ENCODE peak calls at places on chromosomes 1 and 21, in four cellular contexts. One of them, this sample, is unnamed.

GRCh38 chr1:11413907-11414495 is 65.0 kb upstream of the DISP3 start:
- DNase-seq in lower lobe of right lung: no peak
- DNase-seq in suprapubic skin: no peak
- DNase-seq in neural progenitor cell: peak; percentile 85
- DNase-seq in this sample: no peak

GRCh38 chr1:46027788-46028573 is 104.4 kb downstream of the PIK3R3 start:
- DNase-seq in lower lobe of right lung: no peak
- DNase-seq in suprapubic skin: no peak
- DNase-seq in neural progenitor cell: no peak
- DNase-seq in this sample: no peak

GRCh38 chr1:6922096-6922931 is 137.1 kb downstream of the CAMTA1 start:
- DNase-seq in lower lobe of right lung: no peak
- DNase-seq in suprapubic skin: no peak
- DNase-seq in neural progenitor cell: peak; percentile 29
- DNase-seq in this sample: no peak

GRCh38 chr1:215660259-215660658 is 93.2 kb downstream of the KCTD3 start:
- DNase-seq in lower lobe of right lung: no peak
- DNase-seq in suprapubic skin: no peak
- DNase-seq in neural progenitor cell: no peak
- DNase-seq in this sample: no peak

GRCh38 chr1:68506386-68506785 is 9.5 kb upstream of the DEPDC1 start:
- DNase-seq in lower lobe of right lung: no peak
- DNase-seq in suprapubic skin: no peak
- DNase-seq in neural progenitor cell: no peak
- DNase-seq in this sample: no peak

GRCh38 chr1:236854602-236854978 is 59.5 kb downstream of the MTR start:
- DNase-seq in lower lobe of right lung: no peak
- DNase-seq in suprapubic skin: no peak
- DNase-seq in neural progenitor cell: no peak
- DNase-seq in this sample: no peak

GRCh38 chr1:31856140-31856539 is 40.3 kb upstream of the SPOCD1 start:
- DNase-seq in lower lobe of right lung: no peak
- DNase-seq in suprapubic skin: no peak
- DNase-seq in neural progenitor cell: no peak
- DNase-seq in this sample: no peak

GRCh38 chr21:44632067-44632466 is 5.1 kb upstream of the KRTAP10-10 start:
- DNase-seq in lower lobe of right lung: no peak
- DNase-seq in suprapubic skin: no peak
- DNase-seq in neural progenitor cell: no peak
- DNase-seq in this sample: no peak

GRCh38 chr21:42140196-42140934 is 69.2 kb downstream of the UMODL1 start:
- DNase-seq in lower lobe of right lung: peak; percentile 30
- DNase-seq in suprapubic skin: no peak
- DNase-seq in neural progenitor cell: no peak
- DNase-seq in this sample: no peak

GRCh38 chr1:99784143-99784542 is 17.7 kb upstream of the FRRS1 start:
- DNase-seq in lower lobe of right lung: no peak
- DNase-seq in suprapubic skin: no peak
- DNase-seq in neural progenitor cell: no peak
- DNase-seq in this sample: peak; percentile 45

GRCh38 chr1:89907669-89908293 is 86.9 kb downstream of the LRRC8D start:
- DNase-seq in lower lobe of right lung: no peak
- DNase-seq in suprapubic skin: no peak
- DNase-seq in neural progenitor cell: no peak
- DNase-seq in this sample: no peak

GRCh38 chr1:99535470-99536164 is 110.3 kb upstream of the PALMD start:
- DNase-seq in lower lobe of right lung: no peak
- DNase-seq in suprapubic skin: no peak
- DNase-seq in neural progenitor cell: no peak
- DNase-seq in this sample: no peak

GRCh38 chr21:42474982-42475381 is 21.0 kb downstream of the RSPH1 start:
- DNase-seq in lower lobe of right lung: no peak
- DNase-seq in suprapubic skin: no peak
- DNase-seq in neural progenitor cell: no peak
- DNase-seq in this sample: no peak

GRCh38 chr1:116754203-116754977 is at the start of gene CD2:
- DNase-seq in lower lobe of right lung: no peak
- DNase-seq in suprapubic skin: no peak
- DNase-seq in neural progenitor cell: no peak
- DNase-seq in this sample: no peak

GRCh38 chr1:61230523-61230922 is 148.2 kb downstream of the NFIA start:
- DNase-seq in lower lobe of right lung: no peak
- DNase-seq in suprapubic skin: no peak
- DNase-seq in neural progenitor cell: no peak
- DNase-seq in this sample: no peak

GRCh38 chr1:33131191-33131590 is 50.2 kb downstream of the AZIN2 start:
- DNase-seq in lower lobe of right lung: no peak
- DNase-seq in suprapubic skin: no peak
- DNase-seq in neural progenitor cell: no peak
- DNase-seq in this sample: no peak

GRCh38 chr21:32994305-32994704 is 31.4 kb upstream of the OLIG2 start:
- DNase-seq in lower lobe of right lung: no peak
- DNase-seq in suprapubic skin: no peak
- DNase-seq in neural progenitor cell: no peak
- DNase-seq in this sample: no peak

GRCh38 chr1:237183963-237184540 is 142.1 kb downstream of the RYR2 start:
- DNase-seq in lower lobe of right lung: no peak
- DNase-seq in suprapubic skin: no peak
- DNase-seq in neural progenitor cell: peak; percentile 11
- DNase-seq in this sample: no peak

GRCh38 chr21:25638634-25639166 is 358 bp upstream of the JAM2 start:
- DNase-seq in lower lobe of right lung: no peak
- DNase-seq in suprapubic skin: no peak
- DNase-seq in neural progenitor cell: no peak
- DNase-seq in this sample: no peak

GRCh38 chr1:66360285-66360724 is 173.6 kb upstream of the SGIP1 start:
- DNase-seq in lower lobe of right lung: no peak
- DNase-seq in suprapubic skin: no peak
- DNase-seq in neural progenitor cell: no peak
- DNase-seq in this sample: no peak

GRCh38 chr1:219279017-219279770 is 105.5 kb downstream of the LYPLAL1 start:
- DNase-seq in lower lobe of right lung: no peak
- DNase-seq in suprapubic skin: no peak
- DNase-seq in neural progenitor cell: no peak
- DNase-seq in this sample: no peak

GRCh38 chr1:3423245-3423829 is 31.1 kb upstream of the ARHGEF16 start:
- DNase-seq in lower lobe of right lung: peak; percentile 84
- DNase-seq in suprapubic skin: no peak
- DNase-seq in neural progenitor cell: no peak
- DNase-seq in this sample: no peak

GRCh38 chr1:61981870-61982660 is 212.6 kb upstream of the L1TD1 start:
- DNase-seq in lower lobe of right lung: no peak
- DNase-seq in suprapubic skin: no peak
- DNase-seq in neural progenitor cell: no peak
- DNase-seq in this sample: no peak

GRCh38 chr1:113178106-113178505 is 105.1 kb downstream of the LRIG2 start:
- DNase-seq in lower lobe of right lung: no peak
- DNase-seq in suprapubic skin: no peak
- DNase-seq in neural progenitor cell: no peak
- DNase-seq in this sample: no peak

GRCh38 chr21:32001390-32001789 is 128.6 kb downstream of the HUNK start:
- DNase-seq in lower lobe of right lung: no peak
- DNase-seq in suprapubic skin: no peak
- DNase-seq in neural progenitor cell: no peak
- DNase-seq in this sample: no peak

GRCh38 chr1:156828414-156829085 is 11.9 kb upstream of the SH2D2A start:
- DNase-seq in lower lobe of right lung: no peak
- DNase-seq in suprapubic skin: no peak
- DNase-seq in neural progenitor cell: no peak
- DNase-seq in this sample: no peak

GRCh38 chr1:63789856-63790605 is 16.2 kb downstream of the ROR1 start:
- DNase-seq in lower lobe of right lung: no peak
- DNase-seq in suprapubic skin: no peak
- DNase-seq in neural progenitor cell: peak; percentile 60
- DNase-seq in this sample: no peak
- TF ChIP-seq CTCF in lower lobe of right lung: no peak
- TF ChIP-seq CTCF in suprapubic skin: no peak
- TF ChIP-seq CTCF in neural progenitor cell: no peak
- TF ChIP-seq CTCF in this sample: no peak

DNA sequence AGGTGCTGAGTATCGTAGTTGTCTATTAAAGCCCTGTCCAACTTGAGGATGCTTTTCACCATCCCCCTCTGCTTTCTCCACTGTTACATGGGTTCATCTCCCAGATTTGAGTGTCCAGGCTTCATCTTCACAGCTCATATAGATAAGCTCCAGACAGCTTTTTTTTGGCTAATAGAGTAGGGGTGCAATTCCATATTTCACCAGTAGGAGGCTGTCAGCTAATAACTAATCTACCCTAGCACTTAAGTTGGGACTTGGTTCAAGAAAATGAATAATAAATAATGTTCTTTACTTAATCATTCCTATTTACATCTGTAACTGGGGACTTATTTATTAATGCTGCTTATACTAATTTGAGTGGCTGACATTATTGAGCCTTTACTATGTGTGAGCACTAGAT is 124.5 kb downstream of the IGSF21 start:
- DNase-seq in lower lobe of right lung: no peak
- DNase-seq in suprapubic skin: no peak
- DNase-seq in neural progenitor cell: no peak
- DNase-seq in this sample: no peak
- TF ChIP-seq CTCF in lower lobe of right lung: no peak
- TF ChIP-seq CTCF in suprapubic skin: no peak
- TF ChIP-seq CTCF in neural progenitor cell: peak; percentile 44
- TF ChIP-seq CTCF in this sample: no peak

DNA sequence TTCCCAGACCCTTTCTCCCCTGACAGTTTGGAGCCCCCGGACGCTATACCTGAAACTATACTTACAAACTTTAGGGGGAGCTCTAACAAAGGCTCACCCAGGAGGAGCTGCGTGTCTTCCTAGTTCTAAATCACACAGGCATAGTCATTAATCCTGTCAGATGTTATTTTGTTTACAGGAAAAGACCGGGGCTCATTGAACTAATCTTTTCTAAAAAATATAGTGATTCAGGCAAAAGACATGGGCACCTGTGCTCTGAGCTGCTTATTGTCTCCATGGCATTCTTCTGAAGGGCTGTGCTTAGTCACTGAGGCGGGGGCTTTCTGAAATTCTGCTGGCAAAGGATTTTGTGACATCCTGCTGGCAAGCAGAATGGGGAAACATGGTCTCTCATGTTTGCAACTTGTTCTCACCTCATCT is 1577.0 kb downstream of the NCAM2 start:
- DNase-seq in lower lobe of right lung: no peak
- DNase-seq in suprapubic skin: no peak
- DNase-seq in neural progenitor cell: peak; percentile 71
- DNase-seq in this sample: no peak
- TF ChIP-seq CTCF in lower lobe of right lung: peak; percentile 13
- TF ChIP-seq CTCF in suprapubic skin: no peak
- TF ChIP-seq CTCF in neural progenitor cell: peak; percentile 75
- TF ChIP-seq CTCF in this sample: peak; percentile 20

DNA sequence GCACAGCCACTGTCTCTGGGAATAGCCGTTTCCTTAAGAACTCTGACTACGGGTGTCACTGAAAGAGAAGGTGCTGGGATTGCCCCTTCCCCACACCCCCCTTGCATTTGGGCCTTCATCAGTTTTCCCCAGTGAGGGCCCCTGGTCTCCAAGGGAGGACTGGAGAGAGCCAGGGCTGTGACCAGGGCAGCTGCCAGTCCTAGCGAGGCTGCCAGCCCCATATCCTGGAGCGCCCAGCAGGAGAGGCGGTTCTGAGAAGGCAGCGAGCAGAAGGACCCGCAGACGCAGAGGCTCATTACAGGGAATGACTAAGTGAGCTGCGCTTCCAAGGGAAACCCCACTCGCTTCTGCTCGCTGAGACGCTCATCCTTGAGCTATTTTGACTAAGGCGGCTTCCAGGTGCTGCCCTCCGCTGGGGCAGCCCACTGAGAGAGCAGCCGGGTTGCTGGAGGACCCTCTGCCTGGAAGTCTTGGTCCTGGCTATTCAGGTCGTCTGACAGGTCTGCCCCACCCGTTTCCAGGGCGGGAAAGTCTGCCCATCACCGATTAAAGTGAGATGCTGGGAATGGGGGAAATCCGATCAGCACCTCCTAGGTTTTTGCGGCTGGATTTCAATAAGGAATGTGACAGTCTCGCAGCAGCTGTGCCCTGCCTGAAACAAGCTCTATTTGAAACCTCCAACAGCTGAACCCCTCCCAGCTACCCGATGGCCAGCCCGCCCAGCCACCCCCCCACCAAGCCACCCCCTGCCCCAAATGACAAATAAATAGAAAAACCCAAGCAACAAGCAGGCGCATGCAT is 2.9 kb downstream of the KCNN3 start:
- DNase-seq in lower lobe of right lung: no peak
- DNase-seq in suprapubic skin: no peak
- DNase-seq in neural progenitor cell: peak; percentile 64
- DNase-seq in this sample: no peak
- TF ChIP-seq CTCF in lower lobe of right lung: no peak
- TF ChIP-seq CTCF in suprapubic skin: no peak
- TF ChIP-seq CTCF in neural progenitor cell: no peak
- TF ChIP-seq CTCF in this sample: no peak

DNA sequence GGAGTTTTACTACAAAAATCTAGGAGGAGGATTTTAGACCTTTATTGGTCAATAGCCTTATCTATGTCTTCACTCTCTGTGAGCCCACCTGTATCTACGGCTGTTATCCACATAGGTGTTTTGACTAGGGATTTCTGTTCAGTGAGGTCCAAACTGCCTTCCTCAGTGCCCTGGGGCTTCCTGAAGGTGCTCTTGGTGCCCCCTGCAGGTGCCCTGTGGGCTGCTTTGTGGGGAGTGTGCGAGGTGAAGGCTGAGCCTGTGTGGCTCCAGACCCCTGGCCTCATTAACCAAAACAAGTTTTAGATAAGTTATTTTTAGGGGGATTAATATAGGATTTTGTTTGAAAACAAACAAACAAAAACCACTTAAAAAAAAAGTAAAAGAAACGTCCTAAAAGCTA is 122.5 kb downstream of the KIF26B start:
- DNase-seq in lower lobe of right lung: no peak
- DNase-seq in suprapubic skin: no peak
- DNase-seq in neural progenitor cell: peak; percentile 57
- DNase-seq in this sample: peak; percentile 82
- TF ChIP-seq CTCF in lower lobe of right lung: peak; percentile 27
- TF ChIP-seq CTCF in suprapubic skin: no peak
- TF ChIP-seq CTCF in neural progenitor cell: peak; percentile 54
- TF ChIP-seq CTCF in this sample: no peak

GRCh38 chr1:1122981-1123480 is 7.1 kb upstream of the C1orf159 start:
- DNase-seq in lower lobe of right lung: peak; percentile 42
- DNase-seq in suprapubic skin: no peak
- DNase-seq in neural progenitor cell: no peak
- DNase-seq in this sample: no peak
- TF ChIP-seq CTCF in lower lobe of right lung: no peak
- TF ChIP-seq CTCF in suprapubic skin: no peak
- TF ChIP-seq CTCF in neural progenitor cell: no peak
- TF ChIP-seq CTCF in this sample: no peak

GRCh38 chr1:246488674-246489073 is 18.4 kb downstream of the SMYD3 start:
- DNase-seq in lower lobe of right lung: no peak
- DNase-seq in suprapubic skin: no peak
- DNase-seq in neural progenitor cell: no peak
- DNase-seq in this sample: no peak

GRCh38 chr1:246497331-246497915 is 9.7 kb downstream of the SMYD3 start:
- DNase-seq in lower lobe of right lung: no peak
- DNase-seq in suprapubic skin: no peak
- DNase-seq in neural progenitor cell: peak; percentile 66
- DNase-seq in this sample: no peak

GRCh38 chr1:246491551-246492053 is 15.5 kb downstream of the SMYD3 start:
- DNase-seq in lower lobe of right lung: no peak
- DNase-seq in suprapubic skin: no peak
- DNase-seq in neural progenitor cell: no peak
- DNase-seq in this sample: no peak

GRCh38 chr1:246492611-246493245 is 14.4 kb downstream of the SMYD3 start:
- DNase-seq in lower lobe of right lung: no peak
- DNase-seq in suprapubic skin: no peak
- DNase-seq in neural progenitor cell: peak; percentile 81
- DNase-seq in this sample: peak; percentile 90
- TF ChIP-seq CTCF in lower lobe of right lung: peak; percentile 78
- TF ChIP-seq CTCF in suprapubic skin: peak; percentile 73
- TF ChIP-seq CTCF in neural progenitor cell: peak; percentile 79
- TF ChIP-seq CTCF in this sample: peak; percentile 87

GRCh38 chr1:154442006-154442740 is 37.0 kb downstream of the IL6R start:
- DNase-seq in lower lobe of right lung: no peak
- DNase-seq in suprapubic skin: no peak
- DNase-seq in neural progenitor cell: peak; percentile 19
- DNase-seq in this sample: no peak
- TF ChIP-seq CTCF in lower lobe of right lung: peak; percentile 36
- TF ChIP-seq CTCF in suprapubic skin: no peak
- TF ChIP-seq CTCF in neural progenitor cell: peak; percentile 49
- TF ChIP-seq CTCF in this sample: no peak

This sample was measured in esophagus muscularis mucosa.